ENCODE peak calls at places on chromosomes 13 and 19, in seven cellular contexts. Z is GM04504; L is endodermal cell; Q is activated CD4-positive, alpha-beta T cell treated with anti-CD3 and anti-CD28 coated beads for 4 hours; R is adrenal gland; P is A172; D is heart right ventricle. F is an unnamed sample.

GRCh38 chr13:35990196-35990595 is 141.0 kb downstream of the DCLK1 start:
- DNase-seq in P (no peak), Z (no peak), L (peak), R (no peak), Q (no peak), D (no peak), F (peak)

GRCh38 chr13:46668302-46668720 is 115.3 kb downstream of the LRCH1 start:
- DNase-seq in R (peak), Q (no peak), Z (peak), D (peak), L (no peak), P (peak), F (no peak)

GRCh38 chr19:38544569-38545315 is 73.0 kb downstream of the MAP4K1 start:
- DNase-seq in D (no peak), R (no peak), L (no peak), Q (no peak), P (peak), Z (no peak), F (no peak)

GRCh38 chr19:30373593-30373992 is 1.4 kb downstream of the ZNF536 start:
- DNase-seq in Q (no peak), D (no peak), P (no peak), R (no peak), L (peak), Z (no peak), F (peak)

GRCh38 chr19:54136864-54137113 is 773 bp upstream of the CNOT3 start:
- DNase-seq in D (no peak), P (no peak), L (no peak), Q (no peak), Z (no peak), R (no peak), F (no peak)

GRCh38 chr19:50794778-50795664 is 4.8 kb downstream of the ACP4 start:
- DNase-seq in D (no peak), R (no peak), L (peak), Q (peak), Z (no peak), P (no peak), F (no peak)

GRCh38 chr13:113897966-113898365 is 34.1 kb upstream of the GAS6 start:
- DNase-seq in R (no peak), Q (no peak), P (no peak), Z (no peak), D (no peak), L (no peak), F (no peak)

GRCh38 chr19:41297628-41298326 is 12.2 kb upstream of the CCDC97 start:
- DNase-seq in D (no peak), P (no peak), L (no peak), Z (no peak), R (no peak), Q (no peak), F (no peak)

GRCh38 chr19:6020166-6020967 is 42.4 kb upstream of the RANBP3 start:
- DNase-seq in L (no peak), R (no peak), D (no peak), P (no peak), Z (no peak), Q (no peak), F (no peak)

GRCh38 chr13:104086759-104087158 is 1020.5 kb upstream of the SLC10A2 start:
- DNase-seq in Z (no peak), Q (no peak), P (no peak), D (no peak), L (no peak), R (no peak), F (no peak)

GRCh38 chr13:106534844-106535551 is 464 bp downstream of the EFNB2 start:
- DNase-seq in Z (no peak), P (no peak), Q (peak), L (peak), D (no peak), R (peak), F (no peak)

GRCh38 chr19:41025871-41026270 is 34.8 kb downstream of the CYP2B6 start:
- DNase-seq in P (no peak), D (no peak), Z (no peak), R (no peak), L (peak), Q (no peak), F (peak)

GRCh38 chr13:49022472-49023144 is 46.9 kb downstream of the FNDC3A start:
- DNase-seq in L (no peak), Z (no peak), P (peak), R (no peak), D (no peak), Q (no peak), F (no peak)

GRCh38 chr19:53381376-53381775 is 13.6 kb upstream of the ZNF765 start:
- DNase-seq in D (no peak), Q (no peak), L (no peak), R (no peak), P (no peak), Z (no peak), F (no peak)

GRCh38 chr13:30676672-30677071 is 58.7 kb upstream of the ALOX5AP start:
- DNase-seq in R (no peak), P (peak), L (no peak), D (no peak), Z (no peak), Q (no peak), F (no peak)

GRCh38 chr19:39167461-39168257 is 29.1 kb upstream of the NCCRP1 start:
- DNase-seq in D (no peak), Z (no peak), L (peak), R (no peak), Q (no peak), P (no peak), F (no peak)

GRCh38 chr19:13396256-13397080 is 109.8 kb downstream of the CACNA1A start:
- DNase-seq in Z (peak), Q (no peak), L (peak), R (peak), D (peak), P (peak), F (peak)

GRCh38 chr19:43329989-43330388 is 23.5 kb upstream of the CD177 start:
- DNase-seq in R (no peak), Q (no peak), P (no peak), D (no peak), L (no peak), Z (no peak), F (no peak)

GRCh38 chr13:50733392-50733791 is 110.1 kb downstream of the DLEU7 start:
- DNase-seq in L (no peak), D (no peak), Q (no peak), R (no peak), Z (no peak), P (no peak), F (no peak)

GRCh38 chr19:4993683-4994082 is 24.8 kb downstream of the KDM4B start:
- DNase-seq in P (no peak), D (no peak), Z (no peak), Q (no peak), L (no peak), R (no peak), F (no peak)

F was measured in H9.